ENCODE peak calls at places on chromosomes 12 and 14, in nine cellular contexts. A is AG09319; W is stimulated activated CD4-positive, alpha-beta T cell treated with anti-CD3 and anti-CD28 coated beads, TNF-alpha, amount 100 ng/mL, for 48 hours; K is GM12865; I is T-cell; Z is GM04503; V is AG08396; M is lower lobe of right lung; B is mesenchymal stem cell. T is an unnamed sample.

GRCh38 chr14:28294834-28295440 is 471.6 kb upstream of the FOXG1 start:
- DNase-seq in V (no peak), I (no peak), Z (no peak), B (no peak), K (no peak), A (no peak), W (no peak), M (no peak), T (no peak)

GRCh38 chr12:89936631-89937030 is 228.0 kb upstream of the ATP2B1 start:
- DNase-seq in K (no peak), W (no peak), A (no peak), V (no peak), Z (no peak), I (no peak), M (no peak), B (no peak), T (no peak)

GRCh38 chr12:120735181-120735580 is 9.6 kb downstream of the ACADS start:
- DNase-seq in W (no peak), V (no peak), K (no peak), A (no peak), I (no peak), Z (no peak), B (no peak), M (no peak), T (no peak)

GRCh38 chr12:98635657-98636323 is 8.8 kb downstream of the IKBIP start:
- DNase-seq in W (no peak), V (peak), I (no peak), A (no peak), M (no peak), B (peak), K (peak), Z (peak), T (no peak)

GRCh38 chr12:131793623-131794022 is 34.6 kb upstream of the MMP17 start:
- DNase-seq in I (no peak), V (no peak), B (peak), M (no peak), A (no peak), Z (peak), K (no peak), W (no peak), T (no peak)

GRCh38 chr12:123839826-123840225 is 77.7 kb downstream of the DNAH10 start:
- DNase-seq in I (no peak), B (peak), M (no peak), Z (no peak), A (no peak), V (no peak), K (no peak), W (no peak), T (no peak)

GRCh38 chr14:54189358-54190354 is 207.2 kb upstream of the CDKN3 start:
- DNase-seq in A (no peak), M (no peak), W (no peak), Z (peak), B (peak), K (no peak), V (peak), I (no peak), T (no peak)

GRCh38 chr12:105897311-105897725 is 241.4 kb downstream of the NUAK1 start:
- DNase-seq in A (no peak), W (no peak), Z (no peak), V (no peak), K (no peak), I (no peak), B (no peak), M (no peak), T (no peak)